ENCODE peak calls at places on chromosomes 6 and 20, in ten cellular contexts. One of them, this sample, is unnamed.

GRCh38 chr6:162074641-162075040 is 652.9 kb downstream of the PRKN start:
- DNase-seq in aorta: no peak
- DNase-seq in NCI-H1417: peak
- DNase-seq in stimulated activated CD4-positive, alpha-beta T cell treated with anti-CD3 and anti-CD28 coated beads, Interleukin-1b, Interleukin-23, amount 100 ng/mL, for 4 hours: no peak
- DNase-seq in NCI-H1092: no peak
- DNase-seq in activated CD8-positive, alpha-beta memory T cell treated with anti-CD3 and anti-CD28 coated beads, Interleukin-2, amount 10 ng/mL, durations not matched to agents 7 days and 5 days: no peak
- DNase-seq in psoas muscle: no peak
- DNase-seq in mucosa of gallbladder: no peak
- DNase-seq in cardiac septum: no peak
- DNase-seq in NCI-H510A treated with DMSO at 0.1 percent for 48 hours: no peak
- DNase-seq in this sample: no peak

GRCh38 chr6:74942130-74942529 is 263.7 kb downstream of the COL12A1 start:
- DNase-seq in psoas muscle: no peak
- DNase-seq in activated CD8-positive, alpha-beta memory T cell treated with anti-CD3 and anti-CD28 coated beads, Interleukin-2, amount 10 ng/mL, durations not matched to agents 7 days and 5 days: no peak
- DNase-seq in NCI-H510A treated with DMSO at 0.1 percent for 48 hours: no peak
- DNase-seq in NCI-H1092: no peak
- DNase-seq in aorta: no peak
- DNase-seq in mucosa of gallbladder: no peak
- DNase-seq in cardiac septum: no peak
- DNase-seq in stimulated activated CD4-positive, alpha-beta T cell treated with anti-CD3 and anti-CD28 coated beads, Interleukin-1b, Interleukin-23, amount 100 ng/mL, for 4 hours: no peak
- DNase-seq in NCI-H1417: no peak
- DNase-seq in this sample: no peak

GRCh38 chr6:38212579-38212978 is 393.1 kb downstream of the ZFAND3 start:
- DNase-seq in NCI-H1417: peak
- DNase-seq in cardiac septum: no peak
- DNase-seq in mucosa of gallbladder: peak
- DNase-seq in stimulated activated CD4-positive, alpha-beta T cell treated with anti-CD3 and anti-CD28 coated beads, Interleukin-1b, Interleukin-23, amount 100 ng/mL, for 4 hours: no peak
- DNase-seq in NCI-H510A treated with DMSO at 0.1 percent for 48 hours: peak
- DNase-seq in NCI-H1092: peak
- DNase-seq in psoas muscle: no peak
- DNase-seq in aorta: peak
- DNase-seq in activated CD8-positive, alpha-beta memory T cell treated with anti-CD3 and anti-CD28 coated beads, Interleukin-2, amount 10 ng/mL, durations not matched to agents 7 days and 5 days: no peak
- DNase-seq in this sample: peak

GRCh38 chr6:5378331-5378730 is 117.0 kb downstream of the FARS2 start:
- DNase-seq in stimulated activated CD4-positive, alpha-beta T cell treated with anti-CD3 and anti-CD28 coated beads, Interleukin-1b, Interleukin-23, amount 100 ng/mL, for 4 hours: no peak
- DNase-seq in mucosa of gallbladder: no peak
- DNase-seq in NCI-H1092: no peak
- DNase-seq in NCI-H1417: no peak
- DNase-seq in activated CD8-positive, alpha-beta memory T cell treated with anti-CD3 and anti-CD28 coated beads, Interleukin-2, amount 10 ng/mL, durations not matched to agents 7 days and 5 days: no peak
- DNase-seq in NCI-H510A treated with DMSO at 0.1 percent for 48 hours: no peak
- DNase-seq in psoas muscle: no peak
- DNase-seq in aorta: no peak
- DNase-seq in cardiac septum: no peak
- DNase-seq in this sample: no peak

GRCh38 chr6:19838442-19839236 is 1.5 kb downstream of the ID4 start:
- DNase-seq in NCI-H510A treated with DMSO at 0.1 percent for 48 hours: peak
- DNase-seq in stimulated activated CD4-positive, alpha-beta T cell treated with anti-CD3 and anti-CD28 coated beads, Interleukin-1b, Interleukin-23, amount 100 ng/mL, for 4 hours: no peak
- DNase-seq in psoas muscle: peak
- DNase-seq in cardiac septum: no peak
- DNase-seq in NCI-H1417: peak
- DNase-seq in mucosa of gallbladder: no peak
- DNase-seq in NCI-H1092: peak
- DNase-seq in activated CD8-positive, alpha-beta memory T cell treated with anti-CD3 and anti-CD28 coated beads, Interleukin-2, amount 10 ng/mL, durations not matched to agents 7 days and 5 days: no peak
- DNase-seq in aorta: peak
- DNase-seq in this sample: peak

GRCh38 chr6:53250761-53251672 is 97.7 kb downstream of the ELOVL5 start:
- DNase-seq in psoas muscle: no peak
- DNase-seq in activated CD8-positive, alpha-beta memory T cell treated with anti-CD3 and anti-CD28 coated beads, Interleukin-2, amount 10 ng/mL, durations not matched to agents 7 days and 5 days: no peak
- DNase-seq in aorta: no peak
- DNase-seq in cardiac septum: no peak
- DNase-seq in NCI-H510A treated with DMSO at 0.1 percent for 48 hours: no peak
- DNase-seq in NCI-H1092: no peak
- DNase-seq in mucosa of gallbladder: no peak
- DNase-seq in NCI-H1417: no peak
- DNase-seq in stimulated activated CD4-positive, alpha-beta T cell treated with anti-CD3 and anti-CD28 coated beads, Interleukin-1b, Interleukin-23, amount 100 ng/mL, for 4 hours: no peak
- DNase-seq in this sample: no peak

GRCh38 chr6:159074120-159074684 is 29.4 kb upstream of the TAGAP start:
- DNase-seq in NCI-H510A treated with DMSO at 0.1 percent for 48 hours: peak
- DNase-seq in activated CD8-positive, alpha-beta memory T cell treated with anti-CD3 and anti-CD28 coated beads, Interleukin-2, amount 10 ng/mL, durations not matched to agents 7 days and 5 days: peak
- DNase-seq in stimulated activated CD4-positive, alpha-beta T cell treated with anti-CD3 and anti-CD28 coated beads, Interleukin-1b, Interleukin-23, amount 100 ng/mL, for 4 hours: no peak
- DNase-seq in psoas muscle: no peak
- DNase-seq in cardiac septum: no peak
- DNase-seq in NCI-H1417: peak
- DNase-seq in aorta: no peak
- DNase-seq in mucosa of gallbladder: peak
- DNase-seq in NCI-H1092: no peak
- DNase-seq in this sample: no peak

GRCh38 chr6:156918647-156919046 is 141.5 kb downstream of the ARID1B start:
- DNase-seq in NCI-H1092: no peak
- DNase-seq in activated CD8-positive, alpha-beta memory T cell treated with anti-CD3 and anti-CD28 coated beads, Interleukin-2, amount 10 ng/mL, durations not matched to agents 7 days and 5 days: no peak
- DNase-seq in aorta: no peak
- DNase-seq in NCI-H1417: no peak
- DNase-seq in psoas muscle: no peak
- DNase-seq in mucosa of gallbladder: no peak
- DNase-seq in NCI-H510A treated with DMSO at 0.1 percent for 48 hours: no peak
- DNase-seq in cardiac septum: no peak
- DNase-seq in stimulated activated CD4-positive, alpha-beta T cell treated with anti-CD3 and anti-CD28 coated beads, Interleukin-1b, Interleukin-23, amount 100 ng/mL, for 4 hours: no peak
- DNase-seq in this sample: no peak

GRCh38 chr6:22146581-22147468 is 150.0 kb downstream of the PRL start:
- DNase-seq in cardiac septum: no peak
- DNase-seq in aorta: no peak
- DNase-seq in NCI-H510A treated with DMSO at 0.1 percent for 48 hours: no peak
- DNase-seq in stimulated activated CD4-positive, alpha-beta T cell treated with anti-CD3 and anti-CD28 coated beads, Interleukin-1b, Interleukin-23, amount 100 ng/mL, for 4 hours: no peak
- DNase-seq in mucosa of gallbladder: no peak
- DNase-seq in activated CD8-positive, alpha-beta memory T cell treated with anti-CD3 and anti-CD28 coated beads, Interleukin-2, amount 10 ng/mL, durations not matched to agents 7 days and 5 days: no peak
- DNase-seq in psoas muscle: peak
- DNase-seq in NCI-H1417: peak
- DNase-seq in NCI-H1092: no peak
- DNase-seq in this sample: no peak

GRCh38 chr6:76742919-76743318 is 670.5 kb upstream of the IMPG1 start:
- DNase-seq in stimulated activated CD4-positive, alpha-beta T cell treated with anti-CD3 and anti-CD28 coated beads, Interleukin-1b, Interleukin-23, amount 100 ng/mL, for 4 hours: no peak
- DNase-seq in NCI-H1417: no peak
- DNase-seq in aorta: no peak
- DNase-seq in NCI-H1092: no peak
- DNase-seq in psoas muscle: no peak
- DNase-seq in mucosa of gallbladder: no peak
- DNase-seq in activated CD8-positive, alpha-beta memory T cell treated with anti-CD3 and anti-CD28 coated beads, Interleukin-2, amount 10 ng/mL, durations not matched to agents 7 days and 5 days: no peak
- DNase-seq in cardiac septum: no peak
- DNase-seq in NCI-H510A treated with DMSO at 0.1 percent for 48 hours: no peak
- DNase-seq in this sample: no peak

GRCh38 chr6:37783025-37783825 is 36.3 kb upstream of the ZFAND3 start:
- DNase-seq in NCI-H510A treated with DMSO at 0.1 percent for 48 hours: peak
- DNase-seq in activated CD8-positive, alpha-beta memory T cell treated with anti-CD3 and anti-CD28 coated beads, Interleukin-2, amount 10 ng/mL, durations not matched to agents 7 days and 5 days: no peak
- DNase-seq in psoas muscle: peak
- DNase-seq in NCI-H1092: peak
- DNase-seq in NCI-H1417: peak
- DNase-seq in aorta: no peak
- DNase-seq in mucosa of gallbladder: no peak
- DNase-seq in cardiac septum: no peak
- DNase-seq in stimulated activated CD4-positive, alpha-beta T cell treated with anti-CD3 and anti-CD28 coated beads, Interleukin-1b, Interleukin-23, amount 100 ng/mL, for 4 hours: no peak
- DNase-seq in this sample: peak

GRCh38 chr6:54238407-54238806 is 69.8 kb upstream of the TINAG start:
- DNase-seq in mucosa of gallbladder: no peak
- DNase-seq in NCI-H1092: no peak
- DNase-seq in activated CD8-positive, alpha-beta memory T cell treated with anti-CD3 and anti-CD28 coated beads, Interleukin-2, amount 10 ng/mL, durations not matched to agents 7 days and 5 days: no peak
- DNase-seq in stimulated activated CD4-positive, alpha-beta T cell treated with anti-CD3 and anti-CD28 coated beads, Interleukin-1b, Interleukin-23, amount 100 ng/mL, for 4 hours: no peak
- DNase-seq in NCI-H1417: no peak
- DNase-seq in cardiac septum: no peak
- DNase-seq in aorta: no peak
- DNase-seq in psoas muscle: no peak
- DNase-seq in NCI-H510A treated with DMSO at 0.1 percent for 48 hours: no peak
- DNase-seq in this sample: no peak

GRCh38 chr20:50924261-50924660 is 7.0 kb downstream of the ADNP start:
- DNase-seq in NCI-H1417: no peak
- DNase-seq in psoas muscle: no peak
- DNase-seq in activated CD8-positive, alpha-beta memory T cell treated with anti-CD3 and anti-CD28 coated beads, Interleukin-2, amount 10 ng/mL, durations not matched to agents 7 days and 5 days: no peak
- DNase-seq in aorta: no peak
- DNase-seq in NCI-H510A treated with DMSO at 0.1 percent for 48 hours: no peak
- DNase-seq in mucosa of gallbladder: no peak
- DNase-seq in NCI-H1092: no peak
- DNase-seq in stimulated activated CD4-positive, alpha-beta T cell treated with anti-CD3 and anti-CD28 coated beads, Interleukin-1b, Interleukin-23, amount 100 ng/mL, for 4 hours: no peak
- DNase-seq in cardiac septum: no peak
- DNase-seq in this sample: no peak

GRCh38 chr6:17093692-17094091 is 8.2 kb upstream of the STMND1 start:
- DNase-seq in NCI-H1092: no peak
- DNase-seq in stimulated activated CD4-positive, alpha-beta T cell treated with anti-CD3 and anti-CD28 coated beads, Interleukin-1b, Interleukin-23, amount 100 ng/mL, for 4 hours: no peak
- DNase-seq in NCI-H1417: peak
- DNase-seq in cardiac septum: no peak
- DNase-seq in psoas muscle: no peak
- DNase-seq in activated CD8-positive, alpha-beta memory T cell treated with anti-CD3 and anti-CD28 coated beads, Interleukin-2, amount 10 ng/mL, durations not matched to agents 7 days and 5 days: no peak
- DNase-seq in aorta: no peak
- DNase-seq in NCI-H510A treated with DMSO at 0.1 percent for 48 hours: no peak
- DNase-seq in mucosa of gallbladder: no peak
- DNase-seq in this sample: peak

GRCh38 chr6:140671926-140672325 is 1297.5 kb upstream of the CITED2 start:
- DNase-seq in psoas muscle: no peak
- DNase-seq in mucosa of gallbladder: no peak
- DNase-seq in cardiac septum: no peak
- DNase-seq in stimulated activated CD4-positive, alpha-beta T cell treated with anti-CD3 and anti-CD28 coated beads, Interleukin-1b, Interleukin-23, amount 100 ng/mL, for 4 hours: no peak
- DNase-seq in NCI-H1417: no peak
- DNase-seq in NCI-H510A treated with DMSO at 0.1 percent for 48 hours: no peak
- DNase-seq in aorta: no peak
- DNase-seq in NCI-H1092: no peak
- DNase-seq in activated CD8-positive, alpha-beta memory T cell treated with anti-CD3 and anti-CD28 coated beads, Interleukin-2, amount 10 ng/mL, durations not matched to agents 7 days and 5 days: no peak
- DNase-seq in this sample: no peak

GRCh38 chr6:41013473-41014153 is 25.4 kb downstream of the UNC5CL start:
- DNase-seq in NCI-H1417: no peak
- DNase-seq in activated CD8-positive, alpha-beta memory T cell treated with anti-CD3 and anti-CD28 coated beads, Interleukin-2, amount 10 ng/mL, durations not matched to agents 7 days and 5 days: no peak
- DNase-seq in aorta: no peak
- DNase-seq in NCI-H1092: no peak
- DNase-seq in psoas muscle: no peak
- DNase-seq in mucosa of gallbladder: peak
- DNase-seq in NCI-H510A treated with DMSO at 0.1 percent for 48 hours: no peak
- DNase-seq in stimulated activated CD4-positive, alpha-beta T cell treated with anti-CD3 and anti-CD28 coated beads, Interleukin-1b, Interleukin-23, amount 100 ng/mL, for 4 hours: no peak
- DNase-seq in cardiac septum: no peak
- DNase-seq in this sample: no peak

GRCh38 chr6:116528163-116528562 is 16.7 kb downstream of the CALHM5 start:
- DNase-seq in cardiac septum: no peak
- DNase-seq in aorta: no peak
- DNase-seq in psoas muscle: no peak
- DNase-seq in mucosa of gallbladder: no peak
- DNase-seq in NCI-H1417: peak
- DNase-seq in NCI-H1092: no peak
- DNase-seq in activated CD8-positive, alpha-beta memory T cell treated with anti-CD3 and anti-CD28 coated beads, Interleukin-2, amount 10 ng/mL, durations not matched to agents 7 days and 5 days: no peak
- DNase-seq in stimulated activated CD4-positive, alpha-beta T cell treated with anti-CD3 and anti-CD28 coated beads, Interleukin-1b, Interleukin-23, amount 100 ng/mL, for 4 hours: no peak
- DNase-seq in NCI-H510A treated with DMSO at 0.1 percent for 48 hours: no peak
- DNase-seq in this sample: peak

GRCh38 chr6:76420094-76420493 is 347.6 kb upstream of the IMPG1 start:
- DNase-seq in NCI-H510A treated with DMSO at 0.1 percent for 48 hours: no peak
- DNase-seq in cardiac septum: no peak
- DNase-seq in aorta: no peak
- DNase-seq in psoas muscle: no peak
- DNase-seq in NCI-H1092: no peak
- DNase-seq in mucosa of gallbladder: no peak
- DNase-seq in activated CD8-positive, alpha-beta memory T cell treated with anti-CD3 and anti-CD28 coated beads, Interleukin-2, amount 10 ng/mL, durations not matched to agents 7 days and 5 days: no peak
- DNase-seq in NCI-H1417: no peak
- DNase-seq in stimulated activated CD4-positive, alpha-beta T cell treated with anti-CD3 and anti-CD28 coated beads, Interleukin-1b, Interleukin-23, amount 100 ng/mL, for 4 hours: no peak
- DNase-seq in this sample: no peak

GRCh38 chr6:28474441-28475219 is 31.3 kb upstream of the ZSCAN23 start:
- DNase-seq in mucosa of gallbladder: no peak
- DNase-seq in NCI-H1417: peak
- DNase-seq in activated CD8-positive, alpha-beta memory T cell treated with anti-CD3 and anti-CD28 coated beads, Interleukin-2, amount 10 ng/mL, durations not matched to agents 7 days and 5 days: no peak
- DNase-seq in NCI-H510A treated with DMSO at 0.1 percent for 48 hours: no peak
- DNase-seq in stimulated activated CD4-positive, alpha-beta T cell treated with anti-CD3 and anti-CD28 coated beads, Interleukin-1b, Interleukin-23, amount 100 ng/mL, for 4 hours: no peak
- DNase-seq in cardiac septum: no peak
- DNase-seq in NCI-H1092: peak
- DNase-seq in psoas muscle: no peak
- DNase-seq in aorta: no peak
- DNase-seq in this sample: peak

GRCh38 chr6:10759312-10759839 is 11.8 kb downstream of the TMEM14B start:
- DNase-seq in NCI-H1417: peak
- DNase-seq in NCI-H510A treated with DMSO at 0.1 percent for 48 hours: no peak
- DNase-seq in activated CD8-positive, alpha-beta memory T cell treated with anti-CD3 and anti-CD28 coated beads, Interleukin-2, amount 10 ng/mL, durations not matched to agents 7 days and 5 days: no peak
- DNase-seq in aorta: no peak
- DNase-seq in stimulated activated CD4-positive, alpha-beta T cell treated with anti-CD3 and anti-CD28 coated beads, Interleukin-1b, Interleukin-23, amount 100 ng/mL, for 4 hours: no peak
- DNase-seq in cardiac septum: no peak
- DNase-seq in mucosa of gallbladder: no peak
- DNase-seq in NCI-H1092: no peak
- DNase-seq in psoas muscle: no peak
- DNase-seq in this sample: no peak

GRCh38 chr6:156844089-156844488 is 66.9 kb downstream of the ARID1B start:
- DNase-seq in psoas muscle: no peak
- DNase-seq in NCI-H510A treated with DMSO at 0.1 percent for 48 hours: no peak
- DNase-seq in mucosa of gallbladder: no peak
- DNase-seq in aorta: no peak
- DNase-seq in NCI-H1417: no peak
- DNase-seq in cardiac septum: no peak
- DNase-seq in NCI-H1092: no peak
- DNase-seq in activated CD8-positive, alpha-beta memory T cell treated with anti-CD3 and anti-CD28 coated beads, Interleukin-2, amount 10 ng/mL, durations not matched to agents 7 days and 5 days: no peak
- DNase-seq in stimulated activated CD4-positive, alpha-beta T cell treated with anti-CD3 and anti-CD28 coated beads, Interleukin-1b, Interleukin-23, amount 100 ng/mL, for 4 hours: no peak
- DNase-seq in this sample: no peak

GRCh38 chr20:9172908-9173307 is 104.0 kb downstream of the PLCB4 start:
- DNase-seq in activated CD8-positive, alpha-beta memory T cell treated with anti-CD3 and anti-CD28 coated beads, Interleukin-2, amount 10 ng/mL, durations not matched to agents 7 days and 5 days: no peak
- DNase-seq in aorta: no peak
- DNase-seq in psoas muscle: no peak
- DNase-seq in cardiac septum: no peak
- DNase-seq in NCI-H1417: no peak
- DNase-seq in NCI-H1092: no peak
- DNase-seq in mucosa of gallbladder: no peak
- DNase-seq in NCI-H510A treated with DMSO at 0.1 percent for 48 hours: no peak
- DNase-seq in stimulated activated CD4-positive, alpha-beta T cell treated with anti-CD3 and anti-CD28 coated beads, Interleukin-1b, Interleukin-23, amount 100 ng/mL, for 4 hours: no peak
- DNase-seq in this sample: no peak

GRCh38 chr6:43181942-43182860 is at the start of gene CUL9:
- DNase-seq in cardiac septum: peak
- DNase-seq in activated CD8-positive, alpha-beta memory T cell treated with anti-CD3 and anti-CD28 coated beads, Interleukin-2, amount 10 ng/mL, durations not matched to agents 7 days and 5 days: peak
- DNase-seq in mucosa of gallbladder: peak
- DNase-seq in aorta: peak
- DNase-seq in NCI-H1092: peak
- DNase-seq in NCI-H1417: peak
- DNase-seq in psoas muscle: peak
- DNase-seq in stimulated activated CD4-positive, alpha-beta T cell treated with anti-CD3 and anti-CD28 coated beads, Interleukin-1b, Interleukin-23, amount 100 ng/mL, for 4 hours: peak
- DNase-seq in NCI-H510A treated with DMSO at 0.1 percent for 48 hours: peak
- DNase-seq in this sample: peak

GRCh38 chr6:112665114-112665513 is 318.0 kb downstream of the RFPL4B start:
- DNase-seq in aorta: no peak
- DNase-seq in NCI-H1092: no peak
- DNase-seq in NCI-H1417: no peak
- DNase-seq in NCI-H510A treated with DMSO at 0.1 percent for 48 hours: no peak
- DNase-seq in activated CD8-positive, alpha-beta memory T cell treated with anti-CD3 and anti-CD28 coated beads, Interleukin-2, amount 10 ng/mL, durations not matched to agents 7 days and 5 days: no peak
- DNase-seq in mucosa of gallbladder: no peak
- DNase-seq in stimulated activated CD4-positive, alpha-beta T cell treated with anti-CD3 and anti-CD28 coated beads, Interleukin-1b, Interleukin-23, amount 100 ng/mL, for 4 hours: no peak
- DNase-seq in cardiac septum: no peak
- DNase-seq in psoas muscle: no peak
- DNase-seq in this sample: no peak

GRCh38 chr20:39800548-39800947 is 838.4 kb downstream of the DHX35 start:
- DNase-seq in psoas muscle: peak
- DNase-seq in NCI-H1417: no peak
- DNase-seq in mucosa of gallbladder: peak
- DNase-seq in NCI-H510A treated with DMSO at 0.1 percent for 48 hours: no peak
- DNase-seq in stimulated activated CD4-positive, alpha-beta T cell treated with anti-CD3 and anti-CD28 coated beads, Interleukin-1b, Interleukin-23, amount 100 ng/mL, for 4 hours: no peak
- DNase-seq in cardiac septum: no peak
- DNase-seq in NCI-H1092: no peak
- DNase-seq in aorta: peak
- DNase-seq in activated CD8-positive, alpha-beta memory T cell treated with anti-CD3 and anti-CD28 coated beads, Interleukin-2, amount 10 ng/mL, durations not matched to agents 7 days and 5 days: no peak
- DNase-seq in this sample: no peak

GRCh38 chr6:100446115-100446921 is 18.4 kb downstream of the SIM1 start:
- DNase-seq in aorta: no peak
- DNase-seq in NCI-H1417: no peak
- DNase-seq in cardiac septum: no peak
- DNase-seq in activated CD8-positive, alpha-beta memory T cell treated with anti-CD3 and anti-CD28 coated beads, Interleukin-2, amount 10 ng/mL, durations not matched to agents 7 days and 5 days: no peak
- DNase-seq in stimulated activated CD4-positive, alpha-beta T cell treated with anti-CD3 and anti-CD28 coated beads, Interleukin-1b, Interleukin-23, amount 100 ng/mL, for 4 hours: no peak
- DNase-seq in NCI-H510A treated with DMSO at 0.1 percent for 48 hours: peak
- DNase-seq in mucosa of gallbladder: no peak
- DNase-seq in psoas muscle: peak
- DNase-seq in NCI-H1092: peak
- DNase-seq in this sample: peak

GRCh38 chr6:125001684-125002083 is 39.4 kb downstream of the RNF217 start:
- DNase-seq in mucosa of gallbladder: no peak
- DNase-seq in NCI-H510A treated with DMSO at 0.1 percent for 48 hours: no peak
- DNase-seq in aorta: no peak
- DNase-seq in activated CD8-positive, alpha-beta memory T cell treated with anti-CD3 and anti-CD28 coated beads, Interleukin-2, amount 10 ng/mL, durations not matched to agents 7 days and 5 days: no peak
- DNase-seq in NCI-H1092: no peak
- DNase-seq in NCI-H1417: no peak
- DNase-seq in stimulated activated CD4-positive, alpha-beta T cell treated with anti-CD3 and anti-CD28 coated beads, Interleukin-1b, Interleukin-23, amount 100 ng/mL, for 4 hours: no peak
- DNase-seq in psoas muscle: no peak
- DNase-seq in cardiac septum: no peak
- DNase-seq in this sample: no peak

GRCh38 chr6:131982740-131983259 is 31.6 kb upstream of the CCN2 start:
- DNase-seq in aorta: no peak
- DNase-seq in NCI-H510A treated with DMSO at 0.1 percent for 48 hours: no peak
- DNase-seq in stimulated activated CD4-positive, alpha-beta T cell treated with anti-CD3 and anti-CD28 coated beads, Interleukin-1b, Interleukin-23, amount 100 ng/mL, for 4 hours: no peak
- DNase-seq in psoas muscle: no peak
- DNase-seq in NCI-H1092: no peak
- DNase-seq in mucosa of gallbladder: no peak
- DNase-seq in activated CD8-positive, alpha-beta memory T cell treated with anti-CD3 and anti-CD28 coated beads, Interleukin-2, amount 10 ng/mL, durations not matched to agents 7 days and 5 days: no peak
- DNase-seq in NCI-H1417: no peak
- DNase-seq in cardiac septum: no peak
- DNase-seq in this sample: no peak